ENCODE peak calls at places on chromosomes 2 and 18, in six cellular contexts. G, R, F, Z, D and W are unnamed samples. For H3K36me3, the result is how much of the 10 kb centered on the place peaks cover.

GRCh38 chr2:217653240-217653639 is 349.6 kb downstream of the TNS1 start:
- DNase-seq in G (peak), R (no peak), F (peak), Z (peak), D (peak), W (peak)

GRCh38 chr2:60058781-60059180 is 494.7 kb downstream of the BCL11A start:
- DNase-seq in G (no peak), R (no peak), F (no peak), Z (no peak), D (no peak), W (no peak)

GRCh38 chr2:14240868-14241267 is 391.6 kb upstream of the LRATD1 start:
- DNase-seq in G (no peak), R (no peak), F (no peak), Z (no peak), D (no peak), W (no peak)

GRCh38 chr2:121856358-121856757 is 100.9 kb downstream of the TSN start:
- DNase-seq in G (no peak), R (peak), F (no peak), Z (no peak), D (no peak), W (no peak)

GRCh38 chr18:8165095-8165494 is 444.1 kb upstream of the RAB12 start:
- DNase-seq in G (no peak), R (no peak), F (no peak), Z (no peak), D (no peak), W (no peak)

GRCh38 chr18:49400398-49401072 is 59.9 kb downstream of the DYM start:
- DNase-seq in G (no peak), R (no peak), F (no peak), Z (no peak), D (no peak), W (no peak)

GRCh38 chr2:72129676-72130340 is 17.9 kb downstream of the CYP26B1 start:
- DNase-seq in G (no peak), R (no peak), F (no peak), Z (no peak), D (no peak), W (no peak)

GRCh38 chr2:205739618-205740017 is 57.3 kb downstream of the NRP2 start:
- DNase-seq in G (no peak), R (no peak), F (no peak), Z (no peak), D (no peak), W (no peak)

GRCh38 chr2:233326500-233326899 is 18.9 kb downstream of the SAG start:
- DNase-seq in G (peak), R (no peak), F (no peak), Z (no peak), D (no peak), W (no peak)

GRCh38 chr2:144914622-144915230 is 394.8 kb upstream of the ZEB2 start:
- DNase-seq in G (no peak), R (no peak), F (no peak), Z (no peak), D (peak), W (no peak)

GRCh38 chr2:17680119-17680518 is 73.5 kb downstream of the SMC6 start:
- DNase-seq in G (no peak), R (no peak), F (no peak), Z (no peak), D (peak), W (no peak)

GRCh38 chr2:27522400-27522945 is 25.8 kb downstream of the GCKR start:
- DNase-seq in G (no peak), R (peak), F (no peak), Z (no peak), D (no peak), W (no peak)

DNA sequence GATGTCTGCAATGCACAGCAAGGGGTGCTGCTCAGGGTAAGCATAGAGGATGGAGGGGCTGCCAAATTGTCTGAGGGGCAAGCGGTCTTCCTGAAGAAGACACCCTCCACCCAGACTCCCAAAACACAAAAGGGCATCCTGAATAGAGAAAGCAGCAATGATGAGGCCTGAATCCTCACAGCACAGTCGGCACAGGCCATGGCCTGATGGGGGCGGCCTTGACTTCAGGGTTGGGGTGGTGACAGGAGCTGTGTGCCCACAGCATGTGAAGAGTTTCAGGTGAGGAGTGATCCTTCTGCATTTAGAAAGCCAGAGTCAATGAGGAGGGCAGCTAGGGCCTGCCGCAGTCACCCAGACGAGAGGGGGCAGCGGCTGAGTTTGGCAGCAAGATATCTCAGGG is 159.4 kb downstream of the GALNT14 start:
- DNase-seq in G (no peak), R (no peak), F (no peak), Z (no peak), D (no peak), W (no peak)
- TF ChIP-seq CTCF in G (no peak), R (peak), F (no peak), Z (no peak), D (no peak), W (no peak)

GRCh38 chr2:105873281-105873680 is 128.6 kb downstream of the NCK2 start:
- DNase-seq in G (no peak), R (no peak), F (no peak), Z (no peak), D (no peak), W (no peak)
- H3K4me3 ChIP-seq in G (no peak), R (no peak), F (no peak), Z (no peak), D (no peak), W (no peak)

DNA sequence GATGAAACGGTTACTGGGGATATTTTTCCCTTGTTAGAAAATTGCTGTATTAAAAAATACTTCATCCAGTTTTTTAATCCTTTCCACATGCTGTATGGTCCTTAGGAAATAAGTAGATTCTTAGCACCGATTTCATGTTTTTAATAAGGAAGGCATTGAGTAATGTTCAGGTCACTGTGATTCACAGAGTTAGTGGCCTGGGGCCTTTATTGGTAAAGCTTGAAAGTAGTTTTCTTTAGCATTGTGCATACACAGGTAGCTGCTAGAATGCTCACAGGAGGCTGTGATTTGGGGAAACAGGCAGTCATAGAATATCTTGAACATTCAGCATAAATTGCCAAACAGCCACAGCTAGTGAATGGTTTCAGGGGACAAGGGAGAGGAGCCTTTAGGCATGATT is 79.8 kb downstream of the XRCC5 start:
- DNase-seq in G (no peak), R (no peak), F (no peak), Z (no peak), D (no peak), W (no peak)
- H3K36me3 ChIP-seq in G (under half), R (half or more), F (under half), Z (under half), D (under half), W (under half)

DNA sequence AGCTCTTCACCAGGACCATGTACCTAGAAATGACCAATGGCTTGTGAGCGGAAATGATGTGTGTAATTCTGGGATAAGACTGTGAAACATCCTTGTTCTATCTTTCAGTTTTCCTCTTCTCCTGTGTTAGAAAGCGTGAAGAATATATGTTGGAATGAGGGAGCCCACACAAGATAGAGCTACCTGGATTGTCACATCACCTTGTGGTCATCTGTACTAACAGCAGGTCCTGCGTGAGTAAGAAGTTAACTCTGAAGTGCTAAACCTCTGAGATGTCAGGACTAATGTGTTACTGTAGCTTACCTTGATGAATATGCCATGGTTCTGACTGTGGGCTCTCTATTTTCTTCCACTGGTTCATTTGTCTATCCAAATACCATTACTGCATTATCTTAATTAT is 75.6 kb downstream of the FASTKD2 start:
- DNase-seq in G (no peak), R (no peak), F (no peak), Z (no peak), D (no peak), W (no peak)
- TF ChIP-seq CTCF in G (no peak), R (no peak), F (no peak), Z (no peak), D (no peak), W (no peak)